ENCODE peak calls at places on chromosomes 6 and 20, in eight cellular contexts. D is cardiac muscle cell; C is A549; Z is pancreas; Q is dorsolateral prefrontal cortex; L is CD8-positive, alpha-beta T cell; H is fibroblast of mammary gland; W is left lung. X is an unnamed sample.

GRCh38 chr20:62064788-62065668 is 653 bp downstream of the TAF4 start:
- DNase-seq in D (peak), C (no peak), Z (peak), Q (no peak), L (no peak), H (no peak), W (no peak), X (no peak)

GRCh38 chr6:149846321-149846720 is 17.8 kb downstream of the LRP11 start:
- DNase-seq in D (no peak), C (peak), Z (peak), Q (no peak), L (no peak), H (peak), W (peak), X (peak)

GRCh38 chr6:111950661-111951426 is 77.6 kb upstream of the FYN start:
- DNase-seq in D (no peak), C (no peak), Z (no peak), Q (no peak), L (no peak), H (peak), W (no peak), X (peak)

GRCh38 chr20:17533396-17533795 is 2.2 kb upstream of the BFSP1 start:
- DNase-seq in D (peak), C (peak), Z (no peak), Q (no peak), L (no peak), H (peak), W (no peak), X (peak)

GRCh38 chr6:42197574-42198362 is 3.0 kb upstream of the GUCA1B start:
- DNase-seq in D (no peak), C (peak), Z (no peak), Q (no peak), L (no peak), H (peak), W (no peak), X (peak)

GRCh38 chr6:15387118-15387517 is 141.2 kb downstream of the JARID2 start:
- DNase-seq in D (no peak), C (no peak), Z (no peak), Q (no peak), L (no peak), H (peak), W (no peak), X (no peak)

GRCh38 chr6:107618672-107619071 is 128.8 kb downstream of the SOBP start:
- DNase-seq in D (no peak), C (no peak), Z (no peak), Q (no peak), L (peak), H (no peak), W (no peak), X (no peak)

GRCh38 chr6:169167581-169168301 is 85.9 kb downstream of the THBS2 start:
- DNase-seq in D (no peak), C (no peak), Z (no peak), Q (no peak), L (no peak), H (peak), W (no peak), X (peak)

GRCh38 chr6:52610745-52611355 is 34.0 kb upstream of the TRAM2 start:
- DNase-seq in D (no peak), C (no peak), Z (no peak), Q (no peak), L (no peak), H (peak), W (no peak), X (peak)

GRCh38 chr6:79672631-79673065 is 41.5 kb downstream of the SH3BGRL2 start:
- DNase-seq in D (no peak), C (peak), Z (no peak), Q (no peak), L (no peak), H (peak), W (no peak), X (peak)

GRCh38 chr6:155530219-155530834 is 74.7 kb upstream of the NOX3 start:
- DNase-seq in D (peak), C (peak), Z (no peak), Q (no peak), L (no peak), H (peak), W (no peak), X (peak)

GRCh38 chr6:12196326-12196936 is 93.7 kb upstream of the EDN1 start:
- DNase-seq in D (no peak), C (no peak), Z (no peak), Q (no peak), L (no peak), H (peak), W (no peak), X (peak)

GRCh38 chr6:14120556-14120955 is 3.0 kb downstream of the CD83 start:
- DNase-seq in D (no peak), C (no peak), Z (no peak), Q (no peak), L (no peak), H (peak), W (no peak), X (no peak)

GRCh38 chr6:14119764-14120163 is 2.2 kb downstream of the CD83 start:
- DNase-seq in D (no peak), C (no peak), Z (no peak), Q (no peak), L (no peak), H (peak), W (no peak), X (no peak)

GRCh38 chr6:14117158-14118090 is at the start of gene CD83:
- DNase-seq in D (peak), C (peak), Z (peak), Q (peak), L (peak), H (peak), W (peak), X (peak)

GRCh38 chr6:14118091-14118439 is 493 bp downstream of the CD83 start:
- DNase-seq in D (no peak), C (no peak), Z (no peak), Q (no peak), L (peak), H (no peak), W (no peak), X (no peak)

GRCh38 chr6:14118444-14118843 is 872 bp downstream of the CD83 start:
- DNase-seq in D (no peak), C (no peak), Z (no peak), Q (no peak), L (no peak), H (no peak), W (no peak), X (no peak)
- H3K4me3 ChIP-seq in D (no peak), C (no peak), Z (no peak), Q (peak), L (peak), H (no peak), W (peak), X (no peak)

DNA sequence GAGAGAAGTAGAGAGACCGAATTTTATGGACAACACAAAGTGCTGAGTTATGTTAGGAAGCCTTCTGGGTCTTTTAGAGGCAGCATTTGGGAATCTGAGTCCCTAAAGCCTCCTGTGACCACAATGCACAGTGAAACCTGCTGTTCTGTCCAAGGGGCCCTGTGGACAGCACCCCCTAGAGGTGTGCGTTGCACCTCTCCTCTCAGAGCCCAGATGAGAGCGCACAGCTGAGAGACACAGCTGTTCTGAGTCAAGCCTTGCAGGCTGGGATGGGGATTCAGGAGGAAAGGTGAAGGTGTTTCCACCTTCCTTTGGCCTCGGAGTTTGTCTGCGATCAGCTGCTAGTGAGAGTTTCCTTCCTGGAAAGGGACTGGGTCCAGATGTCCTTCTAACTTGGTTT is 13.0 kb downstream of the PCK1 start:
- DNase-seq in D (no peak), C (no peak), Z (no peak), Q (no peak), L (no peak), H (no peak), W (no peak), X (no peak)
- TF ChIP-seq CTCF in D (no peak), C (no peak), Z (no peak), Q (no peak), L (no peak), H (peak), W (no peak), X (no peak)

GRCh38 chr6:36131517-36132220 is 1.4 kb downstream of the MAPK13 start:
- DNase-seq in D (peak), C (no peak), Z (peak), Q (no peak), L (peak), H (peak), W (peak), X (peak)
- H3K4me3 ChIP-seq in D (no peak), C (no peak), Z (peak), Q (no peak), L (peak), H (peak), W (peak), X (peak)

DNA sequence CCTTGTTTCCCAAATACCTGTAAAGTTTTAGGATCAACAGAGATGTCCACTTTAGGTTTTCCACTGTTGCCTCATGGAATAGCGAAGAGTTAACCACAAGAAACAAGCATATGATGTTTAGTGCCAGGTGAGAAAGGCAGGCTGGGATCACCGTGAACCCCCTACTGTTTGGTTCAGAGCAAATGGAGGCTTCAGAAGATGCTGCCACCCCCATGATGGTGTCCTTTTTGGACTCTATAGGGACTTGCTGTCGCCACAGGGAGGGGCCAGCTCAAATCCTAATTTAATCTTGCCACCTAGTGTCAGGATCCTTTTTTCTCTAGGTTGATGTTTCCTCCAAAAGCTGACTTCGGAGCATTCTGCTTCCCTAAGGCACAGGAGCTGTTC is 1.9 kb upstream of the DLL1 start:
- DNase-seq in D (no peak), C (peak), Z (no peak), Q (no peak), L (no peak), H (no peak), W (no peak), X (no peak)
- TF ChIP-seq CTCF in D (peak), C (peak), Z (no peak), Q (peak), L (no peak), H (no peak), W (no peak), X (peak)

DNA sequence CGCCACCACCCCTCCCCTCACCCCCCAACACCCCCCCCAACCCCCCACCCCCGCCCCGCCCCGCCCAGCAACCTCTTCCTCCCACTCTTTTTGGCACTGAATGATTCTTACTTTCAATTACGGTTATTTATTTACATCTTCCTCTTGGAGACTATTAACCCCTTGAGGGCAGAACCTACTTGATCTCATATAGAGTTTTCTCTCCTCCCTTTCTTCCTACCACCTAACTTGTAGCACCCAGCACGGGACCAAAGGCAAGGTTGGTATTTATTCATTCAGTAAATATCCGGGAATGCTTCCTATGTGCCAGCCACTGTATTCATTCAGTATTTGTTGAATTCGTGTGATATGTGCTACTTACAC is 1.2 kb upstream of the CNKSR3 start:
- DNase-seq in D (no peak), C (no peak), Z (no peak), Q (no peak), L (no peak), H (peak), W (no peak), X (no peak)
- H3K4me3 ChIP-seq in D (no peak), C (peak), Z (no peak), Q (no peak), L (no peak), H (no peak), W (no peak), X (no peak)

GRCh38 chr20:34105978-34106675 is 5.9 kb downstream of the EIF2S2 start:
- DNase-seq in D (no peak), C (no peak), Z (no peak), Q (no peak), L (no peak), H (no peak), W (no peak), X (no peak)
- TF ChIP-seq CTCF in D (no peak), C (no peak), Z (no peak), Q (no peak), L (no peak), H (no peak), W (no peak), X (no peak)

GRCh38 chr6:5132741-5133140 is 47.6 kb downstream of the PPP1R3G start:
- DNase-seq in D (no peak), C (no peak), Z (no peak), Q (no peak), L (no peak), H (peak), W (no peak), X (peak)
- H3K4me3 ChIP-seq in D (no peak), C (no peak), Z (no peak), Q (no peak), L (no peak), H (no peak), W (no peak), X (peak)

GRCh38 chr20:60957621-60958020 is 294.4 kb upstream of the CDH4 start:
- DNase-seq in D (peak), C (no peak), Z (no peak), Q (no peak), L (no peak), H (no peak), W (no peak), X (no peak)

GRCh38 chr20:60960500-60960899 is 291.6 kb upstream of the CDH4 start:
- DNase-seq in D (no peak), C (no peak), Z (no peak), Q (no peak), L (no peak), H (no peak), W (no peak), X (no peak)

GRCh38 chr20:60961551-60961950 is 290.5 kb upstream of the CDH4 start:
- DNase-seq in D (no peak), C (no peak), Z (no peak), Q (no peak), L (no peak), H (no peak), W (no peak), X (no peak)

GRCh38 chr20:60962367-60963045 is 289.6 kb upstream of the CDH4 start:
- DNase-seq in D (no peak), C (no peak), Z (no peak), Q (no peak), L (no peak), H (no peak), W (no peak), X (no peak)

DNA sequence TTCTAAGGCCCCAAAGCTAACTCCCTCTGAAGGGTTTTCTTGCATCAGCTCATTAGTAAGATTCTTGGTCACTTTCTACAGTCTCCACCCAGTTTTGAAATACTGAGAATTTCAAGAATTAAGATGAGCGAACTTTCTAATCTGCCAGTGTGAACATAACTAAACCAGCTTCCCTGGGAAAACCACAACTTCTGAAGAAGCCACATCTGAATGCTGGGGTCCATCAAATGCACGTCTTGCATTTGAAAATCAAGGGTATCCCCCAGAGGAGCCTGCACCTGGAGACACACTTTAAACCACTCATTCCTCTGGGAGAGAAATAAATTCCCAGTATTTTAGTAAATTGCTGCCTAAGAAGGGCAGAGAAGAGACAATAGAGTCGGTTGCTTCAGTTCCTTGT is 292.1 kb upstream of the CDH4 start:
- DNase-seq in D (no peak), C (no peak), Z (no peak), Q (no peak), L (no peak), H (no peak), W (no peak), X (no peak)
- TF ChIP-seq CTCF in D (no peak), C (no peak), Z (no peak), Q (no peak), L (no peak), H (no peak), W (no peak), X (no peak)

GRCh38 chr20:14418441-14418840 is 81.0 kb upstream of the FLRT3 start:
- DNase-seq in D (no peak), C (no peak), Z (no peak), Q (no peak), L (no peak), H (no peak), W (no peak), X (peak)
- H3K4me3 ChIP-seq in D (no peak), C (no peak), Z (no peak), Q (no peak), L (no peak), H (no peak), W (no peak), X (no peak)

GRCh38 chr6:99282479-99283062 is 66.9 kb downstream of the FAXC start:
- DNase-seq in D (peak), C (peak), Z (no peak), Q (no peak), L (no peak), H (peak), W (no peak), X (peak)
- TF ChIP-seq CTCF in D (peak), C (peak), Z (peak), Q (peak), L (no peak), H (peak), W (peak), X (peak)

X was measured in cardiac fibroblast.